ENCODE peak calls at places on chromosomes 16 and 17, in seven cellular contexts. One of them, this sample, is unnamed.

GRCh38 chr17:30290696-30291570 is 811 bp downstream of the BLMH start:
- DNase-seq in neural progenitor cell: peak
- DNase-seq in CD4-positive, alpha-beta T cell: peak
- DNase-seq in A549: peak
- DNase-seq in CD8-positive, alpha-beta T cell: peak
- DNase-seq in osteoblast: peak
- DNase-seq in GM13976: peak
- DNase-seq in this sample: peak

GRCh38 chr17:81869221-81870154 is 1.6 kb downstream of the ARHGDIA start:
- DNase-seq in CD4-positive, alpha-beta T cell: peak
- DNase-seq in A549: peak
- DNase-seq in neural progenitor cell: peak
- DNase-seq in osteoblast: peak
- DNase-seq in GM13976: peak
- DNase-seq in CD8-positive, alpha-beta T cell: peak
- DNase-seq in this sample: peak

GRCh38 chr17:35749560-35750412 is 3.3 kb downstream of the GAS2L2 start:
- DNase-seq in A549: no peak
- DNase-seq in neural progenitor cell: peak
- DNase-seq in osteoblast: peak
- DNase-seq in GM13976: no peak
- DNase-seq in CD8-positive, alpha-beta T cell: no peak
- DNase-seq in CD4-positive, alpha-beta T cell: no peak
- DNase-seq in this sample: no peak

GRCh38 chr16:48013476-48013875 is 142.3 kb downstream of the ABCC12 start:
- DNase-seq in GM13976: no peak
- DNase-seq in neural progenitor cell: no peak
- DNase-seq in osteoblast: no peak
- DNase-seq in A549: no peak
- DNase-seq in CD4-positive, alpha-beta T cell: no peak
- DNase-seq in CD8-positive, alpha-beta T cell: no peak
- DNase-seq in this sample: no peak

GRCh38 chr17:79791354-79792123 is 5.3 kb downstream of the CBX8 start:
- DNase-seq in A549: no peak
- DNase-seq in CD8-positive, alpha-beta T cell: no peak
- DNase-seq in CD4-positive, alpha-beta T cell: no peak
- DNase-seq in GM13976: no peak
- DNase-seq in neural progenitor cell: peak
- DNase-seq in osteoblast: no peak
- DNase-seq in this sample: no peak

GRCh38 chr17:42673266-42673884 is 3.4 kb downstream of the PLEKHH3 start:
- DNase-seq in neural progenitor cell: no peak
- DNase-seq in A549: no peak
- DNase-seq in osteoblast: no peak
- DNase-seq in CD8-positive, alpha-beta T cell: no peak
- DNase-seq in CD4-positive, alpha-beta T cell: no peak
- DNase-seq in GM13976: no peak
- DNase-seq in this sample: no peak

GRCh38 chr17:28334666-28335200 is 539 bp downstream of the IFT20 start:
- DNase-seq in osteoblast: no peak
- DNase-seq in CD4-positive, alpha-beta T cell: no peak
- DNase-seq in GM13976: no peak
- DNase-seq in CD8-positive, alpha-beta T cell: no peak
- DNase-seq in neural progenitor cell: no peak
- DNase-seq in A549: no peak
- DNase-seq in this sample: no peak

GRCh38 chr16:2287916-2288547 is 20.1 kb upstream of the RNPS1 start:
- DNase-seq in CD4-positive, alpha-beta T cell: no peak
- DNase-seq in A549: no peak
- DNase-seq in neural progenitor cell: no peak
- DNase-seq in osteoblast: peak
- DNase-seq in CD8-positive, alpha-beta T cell: no peak
- DNase-seq in GM13976: no peak
- DNase-seq in this sample: no peak

GRCh38 chr16:23014592-23014991 is 134.7 kb downstream of the USP31 start:
- DNase-seq in CD4-positive, alpha-beta T cell: no peak
- DNase-seq in GM13976: no peak
- DNase-seq in CD8-positive, alpha-beta T cell: no peak
- DNase-seq in osteoblast: no peak
- DNase-seq in neural progenitor cell: no peak
- DNase-seq in A549: no peak
- DNase-seq in this sample: no peak

GRCh38 chr17:57009737-57010445 is 32.0 kb downstream of the SCPEP1 start:
- DNase-seq in A549: peak
- DNase-seq in CD4-positive, alpha-beta T cell: peak
- DNase-seq in neural progenitor cell: peak
- DNase-seq in osteoblast: peak
- DNase-seq in GM13976: peak
- DNase-seq in CD8-positive, alpha-beta T cell: peak
- DNase-seq in this sample: peak

GRCh38 chr16:47826070-47826469 is 329.7 kb downstream of the ABCC12 start:
- DNase-seq in GM13976: no peak
- DNase-seq in CD8-positive, alpha-beta T cell: no peak
- DNase-seq in A549: no peak
- DNase-seq in CD4-positive, alpha-beta T cell: no peak
- DNase-seq in neural progenitor cell: no peak
- DNase-seq in osteoblast: no peak
- DNase-seq in this sample: no peak

GRCh38 chr17:54426287-54426886 is 474.3 kb upstream of the TOM1L1 start:
- DNase-seq in A549: peak
- DNase-seq in neural progenitor cell: peak
- DNase-seq in CD8-positive, alpha-beta T cell: no peak
- DNase-seq in GM13976: no peak
- DNase-seq in CD4-positive, alpha-beta T cell: no peak
- DNase-seq in osteoblast: no peak
- DNase-seq in this sample: no peak
- TF ChIP-seq CTCF in A549: peak
- TF ChIP-seq CTCF in neural progenitor cell: peak
- TF ChIP-seq CTCF in CD8-positive, alpha-beta T cell: no peak
- TF ChIP-seq CTCF in GM13976: peak
- TF ChIP-seq CTCF in CD4-positive, alpha-beta T cell: no peak
- TF ChIP-seq CTCF in osteoblast: no peak
- TF ChIP-seq CTCF in this sample: no peak

DNA sequence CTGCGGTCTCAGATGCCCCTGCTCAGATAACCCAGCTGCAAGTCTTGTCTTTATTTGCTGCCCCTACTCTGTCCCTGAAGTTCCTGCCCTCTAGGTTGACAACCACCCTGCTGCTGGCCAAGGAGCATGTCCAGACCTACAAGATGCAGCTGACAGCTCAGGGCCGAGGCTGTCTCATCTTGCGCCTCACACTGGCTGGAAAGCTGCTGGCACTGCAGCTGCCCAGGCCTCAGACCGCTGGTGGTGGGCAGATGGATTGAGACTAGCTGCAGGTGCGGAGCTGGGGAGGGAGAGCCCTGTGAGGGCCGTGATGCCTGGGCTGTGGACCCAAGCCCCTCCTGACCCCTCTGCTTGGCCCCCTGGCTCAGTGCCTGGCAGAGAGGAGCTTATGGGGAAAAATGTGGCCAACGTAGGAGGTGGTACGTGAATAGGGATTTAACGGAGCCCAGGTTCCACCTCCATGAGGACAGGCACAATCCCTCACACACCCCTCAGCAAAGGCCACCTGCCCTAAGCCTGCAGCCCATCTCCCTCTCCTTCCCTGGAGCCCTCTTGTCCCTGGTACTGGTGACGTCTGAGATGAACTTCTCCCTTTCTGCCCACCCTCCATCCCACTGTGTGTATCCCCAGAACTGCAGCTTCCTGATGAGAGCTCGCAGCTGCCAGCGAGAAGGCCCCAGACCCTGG is 8.3 kb upstream of the GALK1 start:
- DNase-seq in CD8-positive, alpha-beta T cell: no peak
- DNase-seq in CD4-positive, alpha-beta T cell: no peak
- DNase-seq in neural progenitor cell: no peak
- DNase-seq in GM13976: no peak
- DNase-seq in osteoblast: peak
- DNase-seq in A549: no peak
- DNase-seq in this sample: no peak
- TF ChIP-seq CTCF in CD8-positive, alpha-beta T cell: no peak
- TF ChIP-seq CTCF in CD4-positive, alpha-beta T cell: no peak
- TF ChIP-seq CTCF in neural progenitor cell: no peak
- TF ChIP-seq CTCF in GM13976: no peak
- TF ChIP-seq CTCF in osteoblast: peak
- TF ChIP-seq CTCF in A549: no peak
- TF ChIP-seq CTCF in this sample: no peak

GRCh38 chr16:89256651-89257254 is 39.2 kb downstream of the ZNF778 start:
- DNase-seq in osteoblast: peak
- DNase-seq in neural progenitor cell: peak
- DNase-seq in GM13976: peak
- DNase-seq in CD8-positive, alpha-beta T cell: peak
- DNase-seq in A549: peak
- DNase-seq in CD4-positive, alpha-beta T cell: peak
- DNase-seq in this sample: peak

GRCh38 chr16:89248196-89249005 is 30.9 kb downstream of the ZNF778 start:
- DNase-seq in osteoblast: peak
- DNase-seq in A549: no peak
- DNase-seq in CD4-positive, alpha-beta T cell: no peak
- DNase-seq in GM13976: no peak
- DNase-seq in CD8-positive, alpha-beta T cell: no peak
- DNase-seq in neural progenitor cell: no peak
- DNase-seq in this sample: no peak

GRCh38 chr16:89257281-89257731 is 39.8 kb downstream of the ZNF778 start:
- DNase-seq in osteoblast: peak
- DNase-seq in A549: no peak
- DNase-seq in CD4-positive, alpha-beta T cell: no peak
- DNase-seq in neural progenitor cell: peak
- DNase-seq in GM13976: peak
- DNase-seq in CD8-positive, alpha-beta T cell: no peak
- DNase-seq in this sample: no peak

GRCh38 chr16:89257757-89258465 is 40.4 kb downstream of the ZNF778 start:
- DNase-seq in osteoblast: peak
- DNase-seq in GM13976: peak
- DNase-seq in CD4-positive, alpha-beta T cell: no peak
- DNase-seq in A549: no peak
- DNase-seq in neural progenitor cell: no peak
- DNase-seq in CD8-positive, alpha-beta T cell: no peak
- DNase-seq in this sample: no peak

DNA sequence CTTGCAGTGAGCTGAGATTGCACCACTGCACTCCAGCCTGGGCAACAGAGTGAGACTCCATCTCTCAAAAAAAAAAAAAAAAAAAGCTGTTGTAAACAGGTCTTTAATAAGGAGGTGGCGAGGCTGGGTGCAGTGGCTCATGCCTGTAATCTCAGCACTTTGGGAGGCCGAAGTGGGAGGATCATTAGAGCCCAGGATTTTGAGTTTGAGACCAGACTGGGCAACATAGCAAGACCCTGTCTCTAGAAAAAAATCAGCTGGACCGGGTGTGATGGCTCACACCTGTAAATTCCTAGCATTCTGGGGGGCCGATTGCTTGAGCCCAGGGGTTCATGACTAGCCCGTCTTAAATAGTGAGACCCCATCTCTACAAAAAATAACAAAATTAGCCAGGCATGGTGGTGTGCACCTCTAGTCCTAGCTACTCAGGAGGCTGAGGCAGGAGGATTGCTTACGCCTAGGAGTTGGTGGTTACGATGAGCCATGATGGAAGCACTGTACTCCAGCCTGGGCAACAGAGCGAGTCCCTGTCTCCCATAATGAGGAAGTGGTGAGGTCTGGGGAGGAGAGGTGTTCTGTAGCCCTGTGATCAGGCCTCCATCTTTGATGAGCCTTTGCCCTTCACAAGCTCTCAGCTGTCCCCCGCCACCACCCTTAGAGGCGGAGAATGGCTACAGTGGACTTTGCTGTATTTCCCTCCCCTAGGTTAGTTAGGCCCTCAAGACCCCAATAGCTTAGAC is 36.2 kb downstream of the ZNF778 start:
- DNase-seq in A549: no peak
- DNase-seq in GM13976: no peak
- DNase-seq in neural progenitor cell: no peak
- DNase-seq in CD4-positive, alpha-beta T cell: no peak
- DNase-seq in CD8-positive, alpha-beta T cell: no peak
- DNase-seq in osteoblast: peak
- DNase-seq in this sample: no peak
- TF ChIP-seq CTCF in A549: no peak
- TF ChIP-seq CTCF in GM13976: no peak
- TF ChIP-seq CTCF in neural progenitor cell: no peak
- TF ChIP-seq CTCF in CD4-positive, alpha-beta T cell: no peak
- TF ChIP-seq CTCF in CD8-positive, alpha-beta T cell: no peak
- TF ChIP-seq CTCF in osteoblast: no peak
- TF ChIP-seq CTCF in this sample: no peak

DNA sequence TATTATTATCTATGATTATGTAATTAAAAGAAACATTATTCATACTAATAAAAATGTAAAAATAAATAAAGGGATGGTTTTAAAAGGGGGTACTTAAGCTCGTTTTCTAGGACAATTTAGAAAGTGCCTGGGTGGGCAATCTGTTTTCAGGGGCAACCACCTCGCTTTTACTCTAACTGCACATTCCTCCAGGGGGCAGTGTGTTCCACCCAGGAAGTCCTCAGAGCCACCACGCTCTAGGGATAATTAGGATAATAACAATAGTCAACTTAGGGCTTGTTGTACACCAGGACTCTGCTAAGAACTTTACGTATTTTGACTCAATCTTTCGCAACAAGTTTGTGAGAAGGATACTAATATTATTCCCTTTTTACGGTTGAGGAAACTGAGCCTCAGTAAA is 396.7 kb upstream of the MAF start:
- DNase-seq in neural progenitor cell: peak
- DNase-seq in CD8-positive, alpha-beta T cell: no peak
- DNase-seq in CD4-positive, alpha-beta T cell: no peak
- DNase-seq in osteoblast: no peak
- DNase-seq in A549: no peak
- DNase-seq in GM13976: no peak
- DNase-seq in this sample: no peak
- TF ChIP-seq CTCF in neural progenitor cell: peak
- TF ChIP-seq CTCF in CD8-positive, alpha-beta T cell: no peak
- TF ChIP-seq CTCF in CD4-positive, alpha-beta T cell: no peak
- TF ChIP-seq CTCF in osteoblast: peak
- TF ChIP-seq CTCF in A549: peak
- TF ChIP-seq CTCF in GM13976: no peak
- TF ChIP-seq CTCF in this sample: no peak

DNA sequence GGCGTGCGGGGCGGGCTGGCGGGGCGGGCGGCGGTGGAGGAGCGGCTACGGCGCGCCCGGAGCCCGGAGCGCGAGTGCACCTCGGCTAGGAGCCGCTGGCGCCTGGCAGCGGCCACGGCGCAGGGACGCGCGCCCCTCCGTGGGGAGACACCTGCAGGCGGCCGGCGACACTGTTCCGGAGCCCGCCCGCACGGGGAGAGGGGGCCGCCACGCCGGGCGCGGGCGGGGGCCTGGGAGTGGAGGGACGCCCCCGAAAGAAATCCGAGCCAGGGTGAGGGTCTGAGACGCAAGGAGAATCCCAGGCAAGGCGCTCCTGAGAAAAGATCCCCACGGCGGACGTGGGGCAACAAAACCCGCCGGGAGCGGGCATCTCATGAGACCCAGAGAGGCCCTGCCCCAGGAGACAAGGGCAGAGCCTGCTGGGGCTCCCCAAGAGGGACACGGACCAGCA is at the start of gene GSG1L:
- DNase-seq in CD4-positive, alpha-beta T cell: no peak
- DNase-seq in GM13976: no peak
- DNase-seq in CD8-positive, alpha-beta T cell: no peak
- DNase-seq in neural progenitor cell: peak
- DNase-seq in A549: no peak
- DNase-seq in osteoblast: peak
- DNase-seq in this sample: no peak
- TF ChIP-seq CTCF in CD4-positive, alpha-beta T cell: no peak
- TF ChIP-seq CTCF in GM13976: no peak
- TF ChIP-seq CTCF in CD8-positive, alpha-beta T cell: no peak
- TF ChIP-seq CTCF in neural progenitor cell: peak
- TF ChIP-seq CTCF in A549: peak
- TF ChIP-seq CTCF in osteoblast: no peak
- TF ChIP-seq CTCF in this sample: no peak